ENCODE peak calls at places on chromosomes 2 and 18, in nine cellular contexts. G is mammary epithelial cell; N is activated naive CD4-positive, alpha-beta T cell treated with Interleukin-2 at 50 U/mL for 16 hours; Y is stimulated activated CD8-positive, alpha-beta memory T cell treated with anti-CD3 and anti-CD28 coated beads, Interleukin-15, amount 100 ng/mL, for 1 hour; K is nucleus accumbens; S is iris pigment epithelial cell; O is neuronal stem cell; X is HTR-8/SVneo; P is stimulated activated CD4-positive, alpha-beta T cell treated with anti-CD3 and anti-CD28 coated beads, Interleukin-2, amount 100 ng/mL, for 4 hours. D is an unnamed sample.

GRCh38 chr2:152549428-152549827 is 167.8 kb downstream of the PRPF40A start:
- DNase-seq in G (no peak), N (no peak), Y (no peak), K (no peak), S (peak), O (no peak), X (no peak), P (no peak), D (peak)

GRCh38 chr2:180618570-180618969 is 361.8 kb upstream of the UBE2E3 start:
- DNase-seq in G (no peak), N (no peak), Y (no peak), K (no peak), S (peak), O (no peak), X (no peak), P (no peak), D (peak)

GRCh38 chr2:229348135-229348534 is 77.0 kb upstream of the PID1 start:
- DNase-seq in G (no peak), N (no peak), Y (no peak), K (no peak), S (peak), O (no peak), X (no peak), P (no peak), D (peak)

GRCh38 chr18:70128271-70128670 is 77.2 kb downstream of the RTTN start:
- DNase-seq in G (no peak), N (no peak), Y (no peak), K (no peak), S (no peak), O (no peak), X (no peak), P (no peak), D (no peak)

GRCh38 chr2:127906206-127906926 is 20.6 kb upstream of the AMMECR1L start:
- DNase-seq in G (no peak), N (no peak), Y (no peak), K (no peak), S (no peak), O (no peak), X (no peak), P (no peak), D (no peak)

GRCh38 chr2:138780451-138780880 is 276 bp upstream of the NXPH2 start:
- DNase-seq in G (peak), N (no peak), Y (no peak), K (no peak), S (no peak), O (peak), X (no peak), P (no peak), D (no peak)

GRCh38 chr2:235825946-235826345 is 332.1 kb downstream of the AGAP1 start:
- DNase-seq in G (no peak), N (no peak), Y (no peak), K (no peak), S (no peak), O (no peak), X (no peak), P (no peak), D (no peak)

GRCh38 chr2:139867601-139868226 is 1087.5 kb upstream of the NXPH2 start:
- DNase-seq in G (no peak), N (no peak), Y (no peak), K (no peak), S (no peak), O (no peak), X (no peak), P (no peak), D (no peak)

GRCh38 chr18:29874519-29875098 is 1167.9 kb downstream of the DSC3 start:
- DNase-seq in G (peak), N (no peak), Y (no peak), K (no peak), S (peak), O (peak), X (peak), P (no peak), D (peak)

GRCh38 chr2:234178309-234179030 is 128.0 kb downstream of the SPP2 start:
- DNase-seq in G (peak), N (no peak), Y (no peak), K (no peak), S (peak), O (no peak), X (no peak), P (no peak), D (peak)

D was measured in EH.